ENCODE peak calls at places on chromosomes 7 and 10, in five cellular contexts. Q, H, L, V and A are unnamed samples.

GRCh38 chr7:105257338-105257737 is 131.4 kb downstream of the SRPK2 start:
- DNase-seq in V (no peak), H (no peak), L (no peak), Q (no peak), A (no peak)

GRCh38 chr7:130804156-130804708 is 70.2 kb upstream of the KLF14 start:
- DNase-seq in V (no peak), Q (no peak), H (no peak), L (no peak), A (no peak)

GRCh38 chr10:102673961-102674511 is 29.8 kb downstream of the TRIM8 start:
- DNase-seq in H (peak), Q (peak), L (peak), V (no peak), A (peak)

GRCh38 chr7:134724606-134725005 is 54.8 kb upstream of the CALD1 start:
- DNase-seq in Q (no peak), H (no peak), L (no peak), V (no peak), A (no peak)

GRCh38 chr7:141409911-141410329 is 141.3 kb upstream of the AGK start:
- DNase-seq in H (no peak), Q (no peak), V (no peak), L (peak), A (peak)

GRCh38 chr7:157712666-157713235 is 375.9 kb downstream of the DNAJB6 start:
- DNase-seq in V (no peak), L (no peak), Q (peak), H (no peak), A (no peak)

GRCh38 chr10:86371691-86372090 is 5.1 kb upstream of the GRID1 start:
- DNase-seq in L (no peak), H (no peak), Q (peak), V (no peak), A (no peak)

GRCh38 chr7:127949670-127950069 is 81.6 kb downstream of the LRRC4 start:
- DNase-seq in V (no peak), Q (no peak), L (no peak), H (no peak), A (no peak)

GRCh38 chr7:17507717-17508116 is 209.3 kb downstream of the AHR start:
- DNase-seq in V (no peak), Q (no peak), H (no peak), L (no peak), A (no peak)

GRCh38 chr10:112361951-112362770 is 11.8 kb upstream of the ACSL5 start:
- DNase-seq in L (no peak), H (no peak), V (no peak), Q (no peak), A (no peak)

GRCh38 chr10:29210469-29210868 is 78.4 kb upstream of the LYZL1 start:
- DNase-seq in L (no peak), H (no peak), V (no peak), Q (no peak), A (no peak)

GRCh38 chr7:71286336-71286735 is 154.4 kb downstream of the GALNT17 start:
- DNase-seq in V (no peak), Q (no peak), H (no peak), L (no peak), A (no peak)

GRCh38 chr10:94223702-94224370 is 138.9 kb downstream of the NOC3L start:
- DNase-seq in H (no peak), V (no peak), Q (no peak), L (no peak), A (no peak)

GRCh38 chr10:67477868-67478267 is 218.1 kb downstream of the CTNNA3 start:
- DNase-seq in Q (no peak), V (no peak), L (no peak), H (no peak), A (no peak)

GRCh38 chr7:91025906-91026390 is 238.3 kb upstream of the FZD1 start:
- DNase-seq in V (no peak), H (no peak), Q (no peak), L (no peak), A (no peak)

GRCh38 chr7:29606287-29606721 is 42.7 kb downstream of the PRR15 start:
- DNase-seq in Q (no peak), V (no peak), H (no peak), L (no peak), A (no peak)

GRCh38 chr7:137661634-137662033 is 185.1 kb downstream of the DGKI start:
- DNase-seq in Q (no peak), V (no peak), H (no peak), L (no peak), A (no peak)

GRCh38 chr10:132310701-132311337 is 3.1 kb upstream of the STK32C start:
- DNase-seq in L (no peak), H (no peak), V (no peak), Q (no peak), A (peak)